ENCODE peak calls at places on chromosomes 1 and 21, in seven cellular contexts. X is NT2/D1, A is NCI-H2081 treated with DMSO at 0.1 percent for 48 hours, S is retina, E is myocyte, F is PC-3, L is KBM-7. W is an unnamed sample.
A peak's percentile ranks its signal among the peaks of the same experiment; 100 is the strongest.

GRCh38 chr1:203520315-203520714 is 26.4 kb downstream of the OPTC start:
- DNase-seq in X (no peak), A (no peak), S (no peak), E (no peak), F (no peak), L (no peak), W (no peak)

GRCh38 chr21:45317401-45318145 is 29.9 kb upstream of the POFUT2 start:
- DNase-seq in X (peak; percentile 71), A (no peak), S (no peak), E (peak; percentile 79), F (peak; percentile 59), L (no peak), W (no peak)

GRCh38 chr1:31765516-31765915 is 1.4 kb upstream of the ADGRB2 start:
- DNase-seq in X (no peak), A (no peak), S (no peak), E (no peak), F (no peak), L (no peak), W (no peak)

GRCh38 chr1:182181167-182181572 is 119.7 kb upstream of the ZNF648 start:
- DNase-seq in X (no peak), A (no peak), S (no peak), E (peak; percentile 31), F (peak; percentile 88), L (no peak), W (no peak)

GRCh38 chr1:3541465-3541864 is 69.8 kb downstream of the MEGF6 start:
- DNase-seq in X (no peak), A (no peak), S (no peak), E (peak; percentile 35), F (no peak), L (no peak), W (no peak)

GRCh38 chr1:13983393-13983792 is 283.4 kb downstream of the PRDM2 start:
- DNase-seq in X (no peak), A (no peak), S (no peak), E (no peak), F (no peak), L (no peak), W (no peak)

GRCh38 chr21:41677671-41678015 is 89.2 kb downstream of the RIPK4 start:
- DNase-seq in X (no peak), A (no peak), S (no peak), E (no peak), F (peak; percentile 77), L (no peak), W (no peak)

GRCh38 chr1:41780916-41781315 is 137.8 kb downstream of the HIVEP3 start:
- DNase-seq in X (no peak), A (no peak), S (no peak), E (no peak), F (no peak), L (no peak), W (no peak)

GRCh38 chr1:2554621-2555387 is 1.4 kb upstream of the TNFRSF14 start:
- DNase-seq in X (no peak), A (no peak), S (no peak), E (no peak), F (peak; percentile 34), L (peak; percentile 51), W (peak; percentile 70)

GRCh38 chr1:46244656-46245371 is 2.7 kb upstream of the RAD54L start:
- DNase-seq in X (no peak), A (no peak), S (no peak), E (peak; percentile 37), F (peak; percentile 58), L (peak; percentile 77), W (peak; percentile 51)

GRCh38 chr21:39029086-39029772 is 154.0 kb downstream of the PSMG1 start:
- DNase-seq in X (no peak), A (no peak), S (no peak), E (no peak), F (no peak), L (no peak), W (no peak)

GRCh38 chr1:57423135-57424131 is at the start of gene DAB1:
- DNase-seq in X (peak; percentile 46), A (no peak), S (peak; percentile 77), E (no peak), F (no peak), L (no peak), W (no peak)

GRCh38 chr1:239719642-239720258 is 333.4 kb downstream of the CHRM3 start:
- DNase-seq in X (no peak), A (no peak), S (peak; percentile 9), E (no peak), F (no peak), L (peak; percentile 87), W (no peak)

GRCh38 chr1:168717906-168718891 is 10.8 kb downstream of the DPT start:
- DNase-seq in X (no peak), A (no peak), S (no peak), E (no peak), F (no peak), L (no peak), W (no peak)

GRCh38 chr1:59892836-59893811 is 33.4 kb downstream of the CYP2J2 start:
- DNase-seq in X (no peak), A (no peak), S (no peak), E (no peak), F (peak; percentile 22), L (no peak), W (no peak)

GRCh38 chr21:35048183-35048601 is 910 bp downstream of the RUNX1 start:
- DNase-seq in X (no peak), A (no peak), S (peak; percentile 43), E (peak; percentile 77), F (peak; percentile 46), L (peak; percentile 57), W (no peak)

GRCh38 chr1:198681831-198682756 is 43.3 kb downstream of the PTPRC start:
- DNase-seq in X (no peak), A (peak; percentile 70), S (peak; percentile 50), E (peak; percentile 79), F (peak; percentile 91), L (peak; percentile 98), W (peak; percentile 62)

GRCh38 chr1:24216254-24216653 is 29.2 kb upstream of the IFNLR1 start:
- DNase-seq in X (no peak), A (no peak), S (peak; percentile 44), E (no peak), F (peak; percentile 22), L (no peak), W (no peak)

GRCh38 chr1:89806612-89807011 is 14.2 kb upstream of the LRRC8D start:
- DNase-seq in X (no peak), A (no peak), S (no peak), E (no peak), F (no peak), L (no peak), W (no peak)

GRCh38 chr1:161747789-161748188 is 1.8 kb upstream of the DUSP12 start:
- DNase-seq in X (no peak), A (no peak), S (no peak), E (no peak), F (no peak), L (no peak), W (no peak)

GRCh38 chr1:6998267-6998666 is 213.0 kb downstream of the CAMTA1 start:
- DNase-seq in X (no peak), A (no peak), S (no peak), E (peak; percentile 24), F (peak; percentile 37), L (no peak), W (no peak)

GRCh38 chr21:37582613-37583012 is 216.0 kb downstream of the DYRK1A start:
- DNase-seq in X (no peak), A (no peak), S (peak; percentile 9), E (peak; percentile 71), F (peak; percentile 68), L (peak; percentile 33), W (peak; percentile 55)

GRCh38 chr1:27598288-27598687 is 5.7 kb downstream of the AHDC1 start:
- DNase-seq in X (no peak), A (no peak), S (peak; percentile 32), E (peak; percentile 66), F (no peak), L (no peak), W (no peak)

GRCh38 chr1:65949933-65950332 is 157.2 kb downstream of the PDE4B start:
- DNase-seq in X (no peak), A (no peak), S (no peak), E (no peak), F (no peak), L (no peak), W (no peak)

GRCh38 chr1:246569248-246570238 is 3.3 kb downstream of the CNST start:
- DNase-seq in X (no peak), A (peak; percentile 27), S (no peak), E (no peak), F (peak; percentile 88), L (peak; percentile 54), W (no peak)

GRCh38 chr1:19974822-19975416 is 4.5 kb downstream of the PLA2G2A start:
- DNase-seq in X (peak; percentile 48), A (no peak), S (peak; percentile 41), E (peak; percentile 58), F (peak; percentile 83), L (peak; percentile 49), W (peak; percentile 37)

GRCh38 chr1:227793948-227794812 is 21.3 kb upstream of the PRSS38 start:
- DNase-seq in X (peak; percentile 91), A (no peak), S (peak; percentile 45), E (peak; percentile 78), F (no peak), L (no peak), W (peak; percentile 16)

GRCh38 chr1:243465738-243466137 is 209.9 kb downstream of the SDCCAG8 start:
- DNase-seq in X (no peak), A (no peak), S (no peak), E (peak; percentile 54), F (no peak), L (no peak), W (no peak)

GRCh38 chr1:156623946-156624813 is 5.0 kb downstream of the HAPLN2 start:
- DNase-seq in X (peak; percentile 81), A (peak; percentile 40), S (peak; percentile 82), E (no peak), F (peak; percentile 33), L (peak; percentile 56), W (peak; percentile 68)

GRCh38 chr1:43279161-43279560 is 6.2 kb downstream of the C1orf210 start:
- DNase-seq in X (no peak), A (no peak), S (no peak), E (no peak), F (no peak), L (no peak), W (no peak)

GRCh38 chr1:28392027-28392652 is 22.6 kb downstream of the PHACTR4 start:
- DNase-seq in X (no peak), A (no peak), S (no peak), E (peak; percentile 54), F (peak; percentile 64), L (no peak), W (no peak)